ENCODE peak calls at places on chromosomes 3 and 15, in five cellular contexts. S is neural crest cell, L is adipocyte, T is cardiac fibroblast, U is T-helper 2 cell. V is an unnamed sample.

GRCh38 chr3:141619450-141619849 is 118.6 kb upstream of the RNF7 start:
- DNase-seq in U (no peak), T (no peak), S (no peak), L (no peak), V (no peak)

GRCh38 chr3:72185549-72186484 is 400.9 kb upstream of the PROK2 start:
- DNase-seq in S (no peak), L (peak; percentile 73), U (no peak), T (peak; percentile 87), V (no peak)

GRCh38 chr15:63048986-63049665 is 6.6 kb downstream of the TPM1 start:
- DNase-seq in T (peak; percentile 63), L (peak; percentile 59), U (no peak), S (peak; percentile 21), V (peak; percentile 57)

GRCh38 chr15:40069178-40070165 is 30.5 kb upstream of the SRP14 start:
- DNase-seq in L (peak; percentile 96), T (peak; percentile 56), S (no peak), U (no peak), V (peak; percentile 51)

GRCh38 chr3:36210840-36211655 is 169.3 kb upstream of the STAC start:
- DNase-seq in T (no peak), L (no peak), U (no peak), S (no peak), V (no peak)

GRCh38 chr3:138835177-138835757 is 539 bp upstream of the PIK3CB start:
- DNase-seq in S (no peak), U (no peak), T (no peak), L (no peak), V (no peak)

GRCh38 chr3:87309601-87310000 is 33.2 kb upstream of the POU1F1 start:
- DNase-seq in L (no peak), U (no peak), T (no peak), S (no peak), V (no peak)

GRCh38 chr15:52678036-52678467 is 1.1 kb downstream of the ATOSA start:
- DNase-seq in U (peak; percentile 26), L (peak; percentile 78), T (peak; percentile 71), S (peak; percentile 6), V (peak; percentile 35)

GRCh38 chr3:187196573-187197094 is 652 bp upstream of the RTP1 start:
- DNase-seq in L (no peak), U (no peak), S (no peak), T (no peak), V (no peak)

GRCh38 chr3:150222190-150222548 is 185.9 kb upstream of the TSC22D2 start:
- DNase-seq in L (no peak), T (no peak), S (no peak), U (no peak), V (no peak)

GRCh38 chr3:18080198-18080689 is 337.8 kb upstream of the TBC1D5 start:
- DNase-seq in S (no peak), U (no peak), L (peak; percentile 45), T (peak; percentile 46), V (no peak)

GRCh38 chr3:43638594-43639447 is 17.0 kb upstream of the ANO10 start:
- DNase-seq in T (peak; percentile 25), S (no peak), U (no peak), L (no peak), V (no peak)